ENCODE peak calls at places on chromosomes 5 and 9, in four cellular contexts. L is HepG2, D is K562, H is GM12878. K is an unnamed sample.
A peak's percentile ranks its signal among the peaks of the same experiment; 100 is the strongest.

GRCh38 chr5:141821430-141821925 is 56.7 kb downstream of the PCDH1 start:
- DNase-seq in L (no peak), D (no peak), H (no peak), K (no peak)

GRCh38 chr9:95778957-95779356 is 96.5 kb upstream of the ERCC6L2 start:
- DNase-seq in L (no peak), D (no peak), H (no peak), K (no peak)

GRCh38 chr9:74147906-74148305 is 349.2 kb upstream of the RORB start:
- DNase-seq in L (no peak), D (no peak), H (no peak), K (no peak)

GRCh38 chr5:146565764-146566163 is 49.8 kb upstream of the GPR151 start:
- DNase-seq in L (peak; percentile 65), D (peak; percentile 67), H (no peak), K (peak; percentile 74)

GRCh38 chr9:86733929-86734328 is 213.4 kb downstream of the GAS1 start:
- DNase-seq in L (no peak), D (no peak), H (no peak), K (no peak)

GRCh38 chr5:179309751-179310320 is 35.4 kb downstream of the ADAMTS2 start:
- DNase-seq in L (no peak), D (no peak), H (no peak), K (no peak)

GRCh38 chr9:136013524-136014034 is 52.4 kb upstream of the UBAC1 start:
- DNase-seq in L (no peak), D (no peak), H (no peak), K (no peak)

GRCh38 chr9:121298016-121298538 is 30.1 kb downstream of the GSN start:
- DNase-seq in L (peak; percentile 77), D (no peak), H (no peak), K (no peak)

GRCh38 chr5:16061163-16061562 is 118.4 kb downstream of the MARCHF11 start:
- DNase-seq in L (no peak), D (no peak), H (no peak), K (no peak)

GRCh38 chr5:9198399-9198798 is 347.5 kb downstream of the SEMA5A start:
- DNase-seq in L (no peak), D (no peak), H (no peak), K (no peak)

GRCh38 chr5:82164109-82164956 is 113.8 kb downstream of the RPS23 start:
- DNase-seq in L (no peak), D (no peak), H (no peak), K (no peak)

GRCh38 chr9:107638922-107639321 is 149.4 kb upstream of the KLF4 start:
- DNase-seq in L (no peak), D (no peak), H (no peak), K (no peak)

GRCh38 chr9:14993891-14994554 is 83.8 kb upstream of the FREM1 start:
- DNase-seq in L (no peak), D (no peak), H (no peak), K (no peak)

GRCh38 chr9:134318481-134318891 is 7.8 kb upstream of the RXRA start:
- DNase-seq in L (no peak), D (no peak), H (no peak), K (no peak)

GRCh38 chr5:116289276-116289675 is 204.5 kb downstream of the COMMD10 start:
- DNase-seq in L (peak; percentile 7), D (no peak), H (no peak), K (peak; percentile 72)

GRCh38 chr5:163357636-163358035 is 79.8 kb upstream of the CCNG1 start:
- DNase-seq in L (no peak), D (no peak), H (no peak), K (no peak)

GRCh38 chr5:113059232-113059805 is 82.7 kb downstream of the DCP2 start:
- DNase-seq in L (no peak), D (no peak), H (no peak), K (no peak)
- TF ChIP-seq HDAC6 in L (no peak), D (no peak), H (no peak), K (no peak)

DNA sequence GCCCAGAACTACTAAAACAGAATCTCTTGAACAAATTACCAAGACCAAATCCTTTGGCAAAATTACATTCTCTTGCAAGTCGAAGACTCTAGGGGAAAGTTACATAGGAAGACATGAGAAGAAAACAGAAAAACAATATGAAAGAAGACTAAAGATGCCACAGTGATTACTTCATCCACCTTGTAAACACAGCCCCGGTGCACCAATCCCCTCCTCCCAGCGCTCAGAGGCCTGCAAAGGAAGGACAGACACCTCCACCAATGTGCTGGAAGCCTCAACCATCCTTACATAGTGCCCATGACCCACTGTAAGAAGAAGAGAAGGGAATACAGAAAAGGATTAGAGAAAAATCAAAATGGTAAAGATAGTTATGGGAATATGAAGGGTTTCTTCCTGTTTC is 218.5 kb downstream of the SPOCK1 start:
- DNase-seq in L (no peak), D (peak; percentile 8), H (no peak), K (no peak)
- TF ChIP-seq SIN3A in L (no peak), D (no peak), H (no peak), K (no peak)

DNA sequence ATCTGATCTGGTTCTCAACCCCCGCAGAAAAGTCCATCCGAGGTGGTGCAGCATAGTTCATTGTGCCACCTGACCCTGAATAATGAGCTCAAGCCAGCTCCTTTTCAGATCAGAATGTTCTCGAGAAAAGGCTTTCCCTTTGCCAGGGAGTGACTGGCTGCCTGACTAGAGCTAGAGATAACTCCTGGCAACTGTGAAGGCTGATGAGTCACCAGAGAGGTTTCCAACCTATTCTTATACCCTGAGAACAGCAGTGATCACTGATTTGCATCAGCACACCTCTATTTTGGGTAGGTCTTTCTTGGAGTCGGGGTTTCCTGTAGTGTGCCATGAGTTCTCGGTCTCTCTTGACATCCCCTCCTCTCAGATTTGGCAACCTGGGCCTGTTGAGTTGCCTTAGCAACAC is 127.9 kb downstream of the PIK3R1 start:
- DNase-seq in L (no peak), D (peak; percentile 45), H (peak; percentile 55), K (no peak)
- TF ChIP-seq HDAC6 in L (no peak), D (no peak), H (no peak), K (no peak)

GRCh38 chr9:92964981-92965758 is 17.8 kb downstream of the FGD3 start:
- DNase-seq in L (no peak), D (no peak), H (no peak), K (no peak)

GRCh38 chr9:92964607-92964975 is 17.3 kb downstream of the FGD3 start:
- DNase-seq in L (no peak), D (no peak), H (no peak), K (no peak)

GRCh38 chr9:92962303-92962649 is 15.0 kb downstream of the FGD3 start:
- DNase-seq in L (no peak), D (no peak), H (no peak), K (no peak)

GRCh38 chr9:92962846-92963245 is 15.5 kb downstream of the FGD3 start:
- DNase-seq in L (no peak), D (no peak), H (no peak), K (no peak)

GRCh38 chr9:92963831-92964606 is 16.7 kb downstream of the FGD3 start:
- DNase-seq in L (peak; percentile 39), D (no peak), H (peak; percentile 80), K (no peak)
- TF ChIP-seq SIN3A in L (no peak), D (no peak), H (no peak), K (no peak)